ENCODE peak calls at places on chromosome 17, in four cellular contexts. One of them, this sample, is unnamed.

GRCh38 chr17:80476877-80477646 is 655 bp upstream of the NPTX1 start:
- DNase-seq in astrocyte of the cerebellum: no peak
- DNase-seq in fibroblast of villous mesenchyme: no peak
- DNase-seq in sciatic nerve: no peak
- DNase-seq in this sample: no peak

GRCh38 chr17:61815863-61816523 is 47.3 kb downstream of the BRIP1 start:
- DNase-seq in astrocyte of the cerebellum: no peak
- DNase-seq in sciatic nerve: no peak
- DNase-seq in fibroblast of villous mesenchyme: no peak
- DNase-seq in this sample: no peak

GRCh38 chr17:70276931-70277330 is 107.6 kb downstream of the KCNJ2 start:
- DNase-seq in sciatic nerve: no peak
- DNase-seq in astrocyte of the cerebellum: peak; percentile 38
- DNase-seq in fibroblast of villous mesenchyme: no peak
- DNase-seq in this sample: no peak

GRCh38 chr17:73288534-73289302 is 23.1 kb downstream of the CDC42EP4 start:
- DNase-seq in astrocyte of the cerebellum: no peak
- DNase-seq in fibroblast of villous mesenchyme: no peak
- DNase-seq in sciatic nerve: no peak
- DNase-seq in this sample: no peak

GRCh38 chr17:83083368-83084201 is 4.2 kb downstream of the METRNL start:
- DNase-seq in sciatic nerve: no peak
- DNase-seq in fibroblast of villous mesenchyme: peak; percentile 97
- DNase-seq in astrocyte of the cerebellum: peak; percentile 94
- DNase-seq in this sample: peak; percentile 73

GRCh38 chr17:35345926-35346771 is 27.3 kb downstream of the SLFN11 start:
- DNase-seq in fibroblast of villous mesenchyme: peak; percentile 46
- DNase-seq in astrocyte of the cerebellum: no peak
- DNase-seq in sciatic nerve: peak; percentile 87
- DNase-seq in this sample: peak; percentile 90

GRCh38 chr17:80968602-80969029 is 23.0 kb upstream of the CHMP6 start:
- DNase-seq in astrocyte of the cerebellum: no peak
- DNase-seq in sciatic nerve: no peak
- DNase-seq in fibroblast of villous mesenchyme: peak; percentile 38
- DNase-seq in this sample: no peak

GRCh38 chr17:33786478-33786877 is 468.6 kb upstream of the CCL2 start:
- DNase-seq in fibroblast of villous mesenchyme: no peak
- DNase-seq in sciatic nerve: no peak
- DNase-seq in astrocyte of the cerebellum: no peak
- DNase-seq in this sample: no peak

GRCh38 chr17:59311051-59311468 is 20.4 kb upstream of the YPEL2 start:
- DNase-seq in fibroblast of villous mesenchyme: peak; percentile 62
- DNase-seq in sciatic nerve: no peak
- DNase-seq in astrocyte of the cerebellum: peak; percentile 36
- DNase-seq in this sample: peak; percentile 63

GRCh38 chr17:47066095-47066494 is 87.0 kb upstream of the RPRML start:
- DNase-seq in astrocyte of the cerebellum: no peak
- DNase-seq in sciatic nerve: no peak
- DNase-seq in fibroblast of villous mesenchyme: no peak
- DNase-seq in this sample: no peak

GRCh38 chr17:64073771-64074703 is 53.6 kb upstream of the ICAM2 start:
- DNase-seq in sciatic nerve: no peak
- DNase-seq in fibroblast of villous mesenchyme: peak; percentile 46
- DNase-seq in astrocyte of the cerebellum: no peak
- DNase-seq in this sample: peak; percentile 93

GRCh38 chr17:83119987-83120864 is 40.8 kb downstream of the METRNL start:
- DNase-seq in fibroblast of villous mesenchyme: no peak
- DNase-seq in astrocyte of the cerebellum: no peak
- DNase-seq in sciatic nerve: no peak
- DNase-seq in this sample: peak; percentile 83

GRCh38 chr17:80603380-80603779 is 58.7 kb downstream of the RPTOR start:
- DNase-seq in astrocyte of the cerebellum: no peak
- DNase-seq in fibroblast of villous mesenchyme: peak; percentile 93
- DNase-seq in sciatic nerve: no peak
- DNase-seq in this sample: peak; percentile 95

GRCh38 chr17:42405963-42406495 is 17.0 kb downstream of the CAVIN1 start:
- DNase-seq in fibroblast of villous mesenchyme: peak; percentile 83
- DNase-seq in astrocyte of the cerebellum: no peak
- DNase-seq in sciatic nerve: peak; percentile 93
- DNase-seq in this sample: peak; percentile 71

GRCh38 chr17:27230996-27231395 is 62.9 kb upstream of the WSB1 start:
- DNase-seq in fibroblast of villous mesenchyme: no peak
- DNase-seq in sciatic nerve: no peak
- DNase-seq in astrocyte of the cerebellum: no peak
- DNase-seq in this sample: no peak

GRCh38 chr17:64139542-64139941 is 9.6 kb upstream of the ERN1 start:
- DNase-seq in astrocyte of the cerebellum: no peak
- DNase-seq in fibroblast of villous mesenchyme: no peak
- DNase-seq in sciatic nerve: no peak
- DNase-seq in this sample: no peak

GRCh38 chr17:80246266-80246681 is 14.4 kb upstream of the RNF213 start:
- DNase-seq in fibroblast of villous mesenchyme: no peak
- DNase-seq in astrocyte of the cerebellum: no peak
- DNase-seq in sciatic nerve: no peak
- DNase-seq in this sample: no peak

GRCh38 chr17:48100160-48100559 is 1.1 kb downstream of the CBX1 start:
- DNase-seq in sciatic nerve: no peak
- DNase-seq in fibroblast of villous mesenchyme: peak; percentile 42
- DNase-seq in astrocyte of the cerebellum: no peak
- DNase-seq in this sample: no peak

GRCh38 chr17:59842901-59843652 is 49.7 kb downstream of the TUBD1 start:
- DNase-seq in sciatic nerve: peak; percentile 73
- DNase-seq in astrocyte of the cerebellum: peak; percentile 98
- DNase-seq in fibroblast of villous mesenchyme: peak; percentile 97
- DNase-seq in this sample: peak; percentile 66

GRCh38 chr17:30031214-30031869 is 85.3 kb upstream of the NSRP1 start:
- DNase-seq in astrocyte of the cerebellum: no peak
- DNase-seq in fibroblast of villous mesenchyme: no peak
- DNase-seq in sciatic nerve: no peak
- DNase-seq in this sample: no peak

GRCh38 chr17:2102931-2103398 is 48.1 kb downstream of the HIC1 start:
- DNase-seq in astrocyte of the cerebellum: peak; percentile 81
- DNase-seq in fibroblast of villous mesenchyme: peak; percentile 88
- DNase-seq in sciatic nerve: no peak
- DNase-seq in this sample: no peak

GRCh38 chr17:42342242-42343008 is 45.8 kb downstream of the STAT3 start:
- DNase-seq in sciatic nerve: no peak
- DNase-seq in astrocyte of the cerebellum: peak; percentile 50
- DNase-seq in fibroblast of villous mesenchyme: peak; percentile 69
- DNase-seq in this sample: peak; percentile 87

GRCh38 chr17:72761431-72761830 is 331.1 kb downstream of the SLC39A11 start:
- DNase-seq in sciatic nerve: no peak
- DNase-seq in astrocyte of the cerebellum: no peak
- DNase-seq in fibroblast of villous mesenchyme: no peak
- DNase-seq in this sample: no peak

GRCh38 chr17:56835259-56835575 is 1.3 kb downstream of the DGKE start:
- DNase-seq in fibroblast of villous mesenchyme: peak; percentile 31
- DNase-seq in astrocyte of the cerebellum: no peak
- DNase-seq in sciatic nerve: no peak
- DNase-seq in this sample: peak; percentile 36

GRCh38 chr17:18143044-18143936 is 34.7 kb downstream of the MYO15A start:
- DNase-seq in fibroblast of villous mesenchyme: peak; percentile 12
- DNase-seq in sciatic nerve: no peak
- DNase-seq in astrocyte of the cerebellum: no peak
- DNase-seq in this sample: no peak

GRCh38 chr17:31581491-31581890 is 190.0 kb downstream of the RAB11FIP4 start:
- DNase-seq in sciatic nerve: peak; percentile 69
- DNase-seq in astrocyte of the cerebellum: no peak
- DNase-seq in fibroblast of villous mesenchyme: peak; percentile 38
- DNase-seq in this sample: peak; percentile 9

GRCh38 chr17:55200904-55201608 is 63.7 kb upstream of the HLF start:
- DNase-seq in sciatic nerve: no peak
- DNase-seq in astrocyte of the cerebellum: no peak
- DNase-seq in fibroblast of villous mesenchyme: no peak
- DNase-seq in this sample: no peak

GRCh38 chr17:68910256-68910705 is 44.9 kb downstream of the ABCA8 start:
- DNase-seq in astrocyte of the cerebellum: no peak
- DNase-seq in sciatic nerve: peak; percentile 63
- DNase-seq in fibroblast of villous mesenchyme: peak; percentile 48
- DNase-seq in this sample: peak; percentile 51

GRCh38 chr17:80105762-80106161 is 4.4 kb downstream of the GAA start:
- DNase-seq in fibroblast of villous mesenchyme: peak; percentile 33
- DNase-seq in sciatic nerve: peak; percentile 62
- DNase-seq in astrocyte of the cerebellum: peak; percentile 75
- DNase-seq in this sample: no peak

GRCh38 chr17:35906559-35907265 is 23.9 kb downstream of the RDM1 start:
- DNase-seq in fibroblast of villous mesenchyme: peak; percentile 6
- DNase-seq in astrocyte of the cerebellum: no peak
- DNase-seq in sciatic nerve: no peak
- DNase-seq in this sample: no peak

GRCh38 chr17:29291163-29291752 is 2.7 kb downstream of the NUFIP2 start:
- DNase-seq in fibroblast of villous mesenchyme: peak; percentile 79
- DNase-seq in sciatic nerve: no peak
- DNase-seq in astrocyte of the cerebellum: peak; percentile 59
- DNase-seq in this sample: peak; percentile 75

GRCh38 chr17:19447085-19447583 is 36.1 kb downstream of the RNF112 start:
- DNase-seq in fibroblast of villous mesenchyme: peak; percentile 84
- DNase-seq in sciatic nerve: peak; percentile 83
- DNase-seq in astrocyte of the cerebellum: peak; percentile 59
- DNase-seq in this sample: peak; percentile 49

GRCh38 chr17:42233148-42233547 is 38.9 kb upstream of the GHDC start:
- DNase-seq in fibroblast of villous mesenchyme: peak; percentile 55
- DNase-seq in astrocyte of the cerebellum: no peak
- DNase-seq in sciatic nerve: no peak
- DNase-seq in this sample: no peak

GRCh38 chr17:35050170-35050569 is 13.3 kb downstream of the RFFL start:
- DNase-seq in astrocyte of the cerebellum: no peak
- DNase-seq in fibroblast of villous mesenchyme: no peak
- DNase-seq in sciatic nerve: no peak
- DNase-seq in this sample: no peak

GRCh38 chr17:48757524-48757961 is 29.0 kb upstream of the HOXB13 start:
- DNase-seq in astrocyte of the cerebellum: no peak
- DNase-seq in sciatic nerve: no peak
- DNase-seq in fibroblast of villous mesenchyme: no peak
- DNase-seq in this sample: no peak

GRCh38 chr17:15999974-16000827 is 577 bp downstream of the TTC19 start:
- DNase-seq in fibroblast of villous mesenchyme: peak; percentile 44
- DNase-seq in sciatic nerve: peak; percentile 68
- DNase-seq in astrocyte of the cerebellum: no peak
- DNase-seq in this sample: no peak

GRCh38 chr17:58096892-58097291 is 13.7 kb downstream of the DYNLL2 start:
- DNase-seq in fibroblast of villous mesenchyme: no peak
- DNase-seq in astrocyte of the cerebellum: no peak
- DNase-seq in sciatic nerve: no peak
- DNase-seq in this sample: no peak

GRCh38 chr17:59330314-59330942 is 1.0 kb upstream of the YPEL2 start:
- DNase-seq in sciatic nerve: peak; percentile 69
- DNase-seq in astrocyte of the cerebellum: no peak
- DNase-seq in fibroblast of villous mesenchyme: peak; percentile 27
- DNase-seq in this sample: no peak

GRCh38 chr17:50386451-50386994 is 10.8 kb downstream of the LRRC59 start:
- DNase-seq in sciatic nerve: no peak
- DNase-seq in fibroblast of villous mesenchyme: no peak
- DNase-seq in astrocyte of the cerebellum: no peak
- DNase-seq in this sample: no peak

GRCh38 chr17:50184057-50184456 is 17.4 kb downstream of the COL1A1 start:
- DNase-seq in fibroblast of villous mesenchyme: peak; percentile 66
- DNase-seq in astrocyte of the cerebellum: no peak
- DNase-seq in sciatic nerve: no peak
- DNase-seq in this sample: no peak

This sample was measured in MV-4-11.